ENCODE peak calls at places on chromosomes 5 and 9, in five cellular contexts. M is activated CD8-positive, alpha-beta T cell treated with anti-CD3 and anti-CD28 coated beads for 36 hours; Z is CD8-positive, alpha-beta T cell; P is dorsolateral prefrontal cortex; J is epithelial cell of esophagus. S is an unnamed sample.

GRCh38 chr5:51389582-51390463 is 6.6 kb downstream of the ISL1 start:
- DNase-seq in M (no peak), Z (no peak), P (no peak), J (peak), S (no peak)

GRCh38 chr9:971901-972511 is 4.4 kb upstream of the DMRT3 start:
- DNase-seq in M (no peak), Z (no peak), P (no peak), J (peak), S (peak)

GRCh38 chr5:96196890-96197289 is 235.2 kb upstream of the ELL2 start:
- DNase-seq in M (no peak), Z (no peak), P (no peak), J (no peak), S (no peak)

GRCh38 chr5:3362606-3362910 is 233.1 kb upstream of the IRX1 start:
- DNase-seq in M (no peak), Z (no peak), P (no peak), J (no peak), S (no peak)

GRCh38 chr9:128765499-128765898 is 6.2 kb downstream of the ZER1 start:
- DNase-seq in M (no peak), Z (no peak), P (no peak), J (no peak), S (no peak)

GRCh38 chr5:100479079-100479688 is 56.0 kb upstream of the FAM174A start:
- DNase-seq in M (no peak), Z (no peak), P (no peak), J (peak), S (no peak)

GRCh38 chr5:52787600-52788504 is at the start of the genes ITGA1 and PELO:
- DNase-seq in M (peak), Z (peak), P (peak), J (peak), S (peak)

GRCh38 chr5:20276061-20276958 is 288.3 kb upstream of the CDH18 start:
- DNase-seq in M (no peak), Z (no peak), P (peak), J (peak), S (no peak)

GRCh38 chr9:551986-552930 is 289.2 kb upstream of the DMRT1 start:
- DNase-seq in M (no peak), Z (no peak), P (no peak), J (peak), S (no peak)

GRCh38 chr5:74946471-74946870 is 80.3 kb upstream of the FAM169A start:
- DNase-seq in M (no peak), Z (no peak), P (no peak), J (no peak), S (no peak)

GRCh38 chr5:74942622-74943286 is 76.6 kb upstream of the FAM169A start:
- DNase-seq in M (no peak), Z (no peak), P (no peak), J (no peak), S (no peak)

GRCh38 chr5:74945561-74946165 is 79.5 kb upstream of the FAM169A start:
- DNase-seq in M (peak), Z (no peak), P (no peak), J (no peak), S (no peak)

GRCh38 chr5:74940782-74941363 is 74.7 kb upstream of the FAM169A start:
- DNase-seq in M (no peak), Z (no peak), P (no peak), J (no peak), S (no peak)

DNA sequence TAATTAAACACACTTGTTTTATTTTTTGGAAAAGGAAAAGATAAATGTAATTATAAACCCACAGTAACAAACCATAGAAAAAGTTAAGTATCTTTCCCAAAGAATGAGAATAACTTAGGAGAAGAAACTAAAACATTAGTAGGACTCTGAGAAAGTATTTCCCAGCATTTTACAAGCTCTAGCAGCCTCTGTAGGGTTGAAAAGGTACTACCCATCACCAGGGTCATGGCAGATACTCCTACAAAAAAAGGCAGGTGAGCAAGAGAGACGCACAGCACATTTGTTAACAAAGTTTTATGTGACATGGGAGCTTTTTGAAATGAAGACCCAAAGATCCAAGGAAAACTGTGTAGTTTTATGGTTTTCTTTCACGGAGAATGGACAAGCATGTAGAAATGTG is 77.7 kb upstream of the FAM169A start:
- DNase-seq in M (no peak), Z (no peak), P (no peak), J (no peak), S (no peak)
- TF ChIP-seq CTCF in M (no peak), Z (peak), P (no peak), J (no peak), S (no peak)

DNA sequence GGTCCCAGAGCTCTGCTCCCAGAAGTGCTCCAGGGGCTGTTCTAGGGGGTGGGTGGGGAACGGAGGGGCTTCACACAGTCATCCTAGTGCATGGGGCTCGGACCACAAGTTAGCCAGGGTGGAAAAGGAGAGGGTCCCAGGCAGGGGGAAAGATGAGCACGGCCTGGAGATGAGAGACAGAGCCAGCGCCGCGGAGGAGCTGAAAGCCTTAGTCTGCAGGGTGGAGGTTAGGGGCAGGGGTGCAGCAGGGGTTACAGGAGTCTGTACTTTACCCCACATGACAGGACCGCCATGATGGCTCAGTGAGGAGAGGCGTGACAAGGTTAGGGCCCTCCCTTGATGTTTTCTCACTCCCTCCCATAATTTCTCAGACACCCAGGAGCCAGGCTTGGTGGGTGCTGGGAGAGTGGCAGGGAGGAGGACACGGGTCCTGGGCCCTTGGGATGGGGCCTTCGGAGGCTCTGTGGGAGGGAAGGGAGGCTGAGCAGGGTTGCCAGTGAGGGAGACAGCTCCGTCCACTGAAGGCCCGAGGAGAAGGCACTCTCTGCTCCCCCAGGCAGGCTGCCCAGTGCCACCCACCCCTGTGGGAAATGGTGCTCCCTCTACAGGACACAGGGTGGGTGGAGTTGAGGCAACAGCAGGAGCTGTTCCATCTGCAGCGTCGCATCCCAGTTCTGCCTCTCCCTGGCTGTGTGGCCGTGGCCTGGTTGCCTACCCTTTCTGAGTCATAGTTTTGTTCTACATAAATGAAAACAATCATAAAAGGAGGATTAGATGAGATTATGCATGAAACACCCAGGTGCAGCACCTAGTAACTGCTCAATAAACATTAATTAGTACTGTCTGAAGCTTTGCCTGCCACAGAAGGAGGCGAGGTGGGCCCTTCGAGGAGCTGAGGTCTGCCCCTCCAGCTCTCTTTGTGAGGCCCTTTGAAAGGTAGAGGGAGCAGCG is 66.2 kb downstream of the NDST1 start:
- DNase-seq in M (no peak), Z (no peak), P (no peak), J (no peak), S (no peak)
- TF ChIP-seq CTCF in M (no peak), Z (no peak), P (no peak), J (no peak), S (no peak)

GRCh38 chr9:136742640-136743391 is at the start of gene LCN10:
- DNase-seq in M (no peak), Z (no peak), P (no peak), J (no peak), S (peak)
- TF ChIP-seq CTCF in M (no peak), Z (no peak), P (no peak), J (no peak), S (no peak)

GRCh38 chr5:126921471-126922091 is 108.8 kb downstream of the MARCHF3 start:
- DNase-seq in M (no peak), Z (no peak), P (no peak), J (no peak), S (no peak)

GRCh38 chr5:126927424-126927823 is 102.9 kb downstream of the MARCHF3 start:
- DNase-seq in M (no peak), Z (no peak), P (no peak), J (no peak), S (no peak)

GRCh38 chr5:126920291-126920690 is 110.1 kb downstream of the MARCHF3 start:
- DNase-seq in M (no peak), Z (no peak), P (no peak), J (no peak), S (no peak)

GRCh38 chr5:126931968-126932622 is 98.3 kb downstream of the MARCHF3 start:
- DNase-seq in M (no peak), Z (no peak), P (no peak), J (no peak), S (no peak)

DNA sequence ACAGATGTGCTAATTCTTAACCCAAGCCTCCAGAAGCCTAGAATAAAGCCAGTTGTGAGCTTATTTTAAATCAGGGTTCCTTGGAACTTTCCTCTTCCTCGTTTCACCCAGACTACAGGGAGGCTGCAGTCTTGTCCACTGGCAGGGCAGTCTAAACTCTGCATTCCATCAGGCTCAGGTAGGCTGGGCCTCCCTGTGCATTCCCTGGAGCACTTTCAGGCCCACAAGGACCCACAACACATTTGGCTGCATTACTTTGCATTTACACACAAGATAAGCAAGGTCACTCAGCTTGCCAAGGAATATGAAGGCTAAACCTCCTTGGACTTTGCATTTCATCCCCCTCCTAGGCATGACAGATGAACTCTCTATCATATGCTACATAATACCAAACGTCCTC is 104.2 kb downstream of the MARCHF3 start:
- DNase-seq in M (no peak), Z (no peak), P (no peak), J (no peak), S (no peak)
- TF ChIP-seq CTCF in M (no peak), Z (no peak), P (no peak), J (no peak), S (no peak)

DNA sequence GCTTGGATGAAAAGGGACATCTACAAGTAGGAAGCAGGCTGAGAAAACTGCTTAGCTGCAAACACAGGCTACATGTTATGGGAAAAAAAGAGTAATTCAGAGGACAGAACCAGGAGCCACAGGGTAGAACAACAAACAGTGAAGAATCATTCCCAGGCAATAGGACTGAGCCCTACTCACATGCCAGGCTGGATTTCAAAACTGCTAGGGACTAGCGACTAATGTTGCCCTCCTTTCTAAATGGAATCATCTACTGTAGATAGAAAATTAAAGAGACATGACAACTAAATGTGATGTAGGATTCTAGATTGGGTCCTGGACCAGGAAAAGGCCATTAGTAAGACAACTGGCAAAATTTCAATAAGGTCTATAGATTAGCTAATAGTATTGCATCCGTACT is 15.3 kb downstream of the NRG2 start:
- DNase-seq in M (no peak), Z (no peak), P (no peak), J (no peak), S (no peak)
- TF ChIP-seq CTCF in M (no peak), Z (no peak), P (no peak), J (no peak), S (no peak)